ENCODE peak calls at places on chromosome 7, in ten cellular contexts. O, S, M, L, W, A, V, X, J and Y are unnamed samples.

GRCh38 chr7:119720541-119720940 is 552.4 kb upstream of the KCND2 start:
- DNase-seq in M (no peak), J (no peak), O (no peak), A (peak), L (no peak), X (no peak), S (peak), W (peak), V (no peak), Y (no peak)

GRCh38 chr7:7817748-7818147 is 99.3 kb upstream of the RPA3 start:
- DNase-seq in V (no peak), J (no peak), S (no peak), M (no peak), O (no peak), A (no peak), X (no peak), W (no peak), L (no peak), Y (no peak)

GRCh38 chr7:123787227-123788007 is 38.6 kb upstream of the WASL start:
- DNase-seq in V (no peak), A (peak), L (no peak), J (no peak), M (no peak), O (no peak), X (no peak), S (no peak), W (no peak), Y (no peak)

GRCh38 chr7:94297397-94297838 is 97.3 kb upstream of the COL1A2 start:
- DNase-seq in O (peak), V (peak), L (no peak), S (peak), M (no peak), W (no peak), X (no peak), J (peak), A (peak), Y (no peak)

GRCh38 chr7:29627631-29628030 is 64.0 kb downstream of the PRR15 start:
- DNase-seq in O (no peak), L (no peak), W (no peak), J (no peak), V (no peak), A (peak), X (no peak), M (no peak), S (no peak), Y (no peak)

GRCh38 chr7:3943779-3944520 is 642.9 kb downstream of the SDK1 start:
- DNase-seq in S (no peak), A (no peak), V (no peak), L (no peak), W (no peak), O (no peak), J (no peak), M (no peak), X (no peak), Y (no peak)

GRCh38 chr7:66276363-66276762 is 71.2 kb downstream of the TPST1 start:
- DNase-seq in W (no peak), L (no peak), O (no peak), X (no peak), A (no peak), M (no peak), S (no peak), J (no peak), V (no peak), Y (no peak)

GRCh38 chr7:155882596-155882995 is 70.3 kb upstream of the SHH start:
- DNase-seq in S (no peak), M (no peak), J (no peak), W (no peak), A (peak), X (no peak), O (no peak), V (no peak), L (no peak), Y (no peak)

GRCh38 chr7:149599636-149600206 is 102.1 kb upstream of the ZNF746 start:
- DNase-seq in W (no peak), V (no peak), L (no peak), J (no peak), O (no peak), A (no peak), X (no peak), M (no peak), S (no peak), Y (no peak)

GRCh38 chr7:140542226-140542625 is 62.9 kb upstream of the MKRN1 start:
- DNase-seq in X (no peak), L (no peak), V (no peak), J (no peak), S (peak), W (no peak), O (no peak), A (peak), M (no peak), Y (no peak)

GRCh38 chr7:19705663-19706062 is 3.2 kb downstream of the POLR1F start:
- DNase-seq in X (no peak), J (no peak), V (no peak), S (no peak), O (no peak), A (no peak), L (no peak), M (no peak), W (no peak), Y (no peak)

GRCh38 chr7:13770305-13770704 is 219.2 kb downstream of the ETV1 start:
- DNase-seq in S (no peak), O (no peak), L (no peak), V (no peak), W (no peak), M (no peak), J (no peak), A (peak), X (no peak), Y (no peak)

GRCh38 chr7:46432666-46433065 is 511.6 kb upstream of the IGFBP3 start:
- DNase-seq in W (no peak), M (no peak), V (no peak), X (no peak), S (peak), A (peak), J (no peak), O (no peak), L (no peak), Y (no peak)

GRCh38 chr7:108012499-108013430 is 9.8 kb upstream of the LAMB1 start:
- DNase-seq in X (peak), A (peak), S (no peak), M (no peak), V (no peak), O (no peak), W (no peak), L (no peak), J (no peak), Y (no peak)

GRCh38 chr7:18144171-18144570 is 116.5 kb upstream of the PRPS1L1 start:
- DNase-seq in W (no peak), M (no peak), V (no peak), A (no peak), S (no peak), O (no peak), X (no peak), J (no peak), L (no peak), Y (no peak)

GRCh38 chr7:35723011-35723410 is 28.1 kb upstream of the HERPUD2 start:
- DNase-seq in V (no peak), M (no peak), O (no peak), A (peak), W (no peak), S (peak), X (no peak), L (no peak), J (no peak), Y (no peak)

GRCh38 chr7:17123020-17123419 is 175.4 kb upstream of the AHR start:
- DNase-seq in L (no peak), M (no peak), O (no peak), W (no peak), X (no peak), V (no peak), S (peak), J (no peak), A (no peak), Y (no peak)

GRCh38 chr7:158581440-158582088 is 6.1 kb downstream of the PTPRN2 start:
- DNase-seq in L (no peak), X (no peak), A (peak), V (peak), O (no peak), M (no peak), S (no peak), W (no peak), J (peak), Y (no peak)

GRCh38 chr7:149860821-149861727 is 12.7 kb upstream of the ATP6V0E2 start:
- DNase-seq in O (peak), X (peak), W (no peak), V (no peak), M (no peak), A (no peak), J (no peak), L (no peak), S (no peak), Y (no peak)

GRCh38 chr7:69781412-69781846 is 183.2 kb downstream of the AUTS2 start:
- DNase-seq in W (no peak), M (no peak), L (no peak), V (no peak), A (no peak), O (no peak), S (no peak), X (no peak), J (no peak), Y (no peak)

GRCh38 chr7:79453558-79454324 is at the start of gene MAGI2:
- DNase-seq in X (no peak), L (no peak), A (no peak), J (peak), M (no peak), O (peak), W (no peak), S (peak), V (peak), Y (peak)

GRCh38 chr7:81244213-81244612 is 325.4 kb upstream of the SEMA3C start:
- DNase-seq in L (no peak), X (no peak), J (no peak), A (peak), V (no peak), O (no peak), S (no peak), M (no peak), W (peak), Y (no peak)

GRCh38 chr7:50331564-50332208 is 27.2 kb downstream of the IKZF1 start:
- DNase-seq in W (no peak), L (no peak), J (no peak), X (no peak), S (no peak), M (no peak), O (no peak), V (no peak), A (no peak), Y (no peak)

GRCh38 chr7:107628461-107629064 is 32.1 kb upstream of the SLC26A4 start:
- DNase-seq in L (no peak), S (no peak), V (no peak), W (no peak), O (no peak), M (no peak), J (no peak), X (no peak), A (no peak), Y (no peak)

GRCh38 chr7:24701232-24701898 is 55.9 kb downstream of the GSDME start:
- DNase-seq in W (no peak), A (peak), S (peak), M (no peak), L (no peak), J (no peak), O (no peak), V (no peak), X (no peak), Y (no peak)

GRCh38 chr7:910441-910861 is 34.1 kb downstream of the GET4 start:
- DNase-seq in J (no peak), S (no peak), M (no peak), O (no peak), X (no peak), V (no peak), L (no peak), A (no peak), W (no peak), Y (no peak)

GRCh38 chr7:66748791-66749190 is 8.3 kb downstream of the RABGEF1 start:
- DNase-seq in L (no peak), X (no peak), O (no peak), W (no peak), V (no peak), M (no peak), A (no peak), J (peak), S (no peak), Y (no peak)

GRCh38 chr7:43648725-43649406 is 66.0 kb downstream of the STK17A start:
- DNase-seq in L (peak), O (no peak), M (peak), S (peak), X (no peak), A (peak), W (no peak), J (no peak), V (peak), Y (no peak)

GRCh38 chr7:137953692-137954470 is 48.0 kb downstream of the CREB3L2 start:
- DNase-seq in V (peak), S (peak), J (no peak), A (peak), W (peak), L (no peak), X (peak), O (no peak), M (no peak), Y (no peak)

GRCh38 chr7:14870394-14870793 is 32.2 kb downstream of the DGKB start:
- DNase-seq in M (no peak), L (no peak), W (no peak), O (no peak), A (no peak), X (no peak), V (no peak), S (no peak), J (no peak), Y (no peak)

GRCh38 chr7:99028261-99028971 is 115.5 kb downstream of the SMURF1 start:
- DNase-seq in L (no peak), X (no peak), V (no peak), A (no peak), W (no peak), S (no peak), J (peak), M (no peak), O (no peak), Y (no peak)

GRCh38 chr7:75646551-75647102 is 92.1 kb downstream of the HIP1 start:
- DNase-seq in V (no peak), S (no peak), O (no peak), J (no peak), L (no peak), X (no peak), M (no peak), A (no peak), W (no peak), Y (no peak)

GRCh38 chr7:17681965-17682364 is 258.3 kb downstream of the SNX13 start:
- DNase-seq in J (no peak), W (no peak), V (no peak), A (peak), M (no peak), O (no peak), X (no peak), S (peak), L (no peak), Y (no peak)

GRCh38 chr7:23474829-23475578 is 4.7 kb upstream of the IGF2BP3 start:
- DNase-seq in J (no peak), L (no peak), M (no peak), A (peak), S (no peak), O (no peak), X (no peak), W (no peak), V (no peak), Y (no peak)

GRCh38 chr7:128938524-128939074 is 872 bp downstream of the IRF5 start:
- DNase-seq in J (no peak), W (no peak), O (no peak), X (peak), A (no peak), M (no peak), S (no peak), V (peak), L (no peak), Y (no peak)

GRCh38 chr7:8982338-8982994 is 549.1 kb downstream of the NXPH1 start:
- DNase-seq in L (no peak), X (no peak), A (no peak), S (no peak), M (no peak), V (no peak), O (no peak), W (no peak), J (no peak), Y (no peak)

GRCh38 chr7:33157311-33157710 is 27.9 kb downstream of the BBS9 start:
- DNase-seq in L (no peak), M (no peak), X (no peak), W (no peak), A (no peak), S (no peak), V (no peak), O (no peak), J (no peak), Y (no peak)

GRCh38 chr7:44964384-44964830 is 14.4 kb downstream of the MYO1G start:
- DNase-seq in X (peak), J (no peak), O (peak), M (no peak), A (no peak), W (no peak), L (no peak), S (no peak), V (no peak), Y (no peak)
- TF ChIP-seq CTCF in X (peak), J (no peak), O (no peak), M (no peak), A (peak), W (peak), L (no peak), S (peak), V (no peak), Y (peak)

GRCh38 chr7:91055219-91055618 is 209.0 kb upstream of the FZD1 start:
- DNase-seq in S (no peak), L (no peak), J (no peak), A (no peak), M (no peak), X (no peak), V (no peak), W (no peak), O (no peak), Y (no peak)
- TF ChIP-seq CTCF in S (peak), L (no peak), J (no peak), A (peak), M (no peak), X (no peak), V (no peak), W (no peak), O (no peak), Y (peak)

DNA sequence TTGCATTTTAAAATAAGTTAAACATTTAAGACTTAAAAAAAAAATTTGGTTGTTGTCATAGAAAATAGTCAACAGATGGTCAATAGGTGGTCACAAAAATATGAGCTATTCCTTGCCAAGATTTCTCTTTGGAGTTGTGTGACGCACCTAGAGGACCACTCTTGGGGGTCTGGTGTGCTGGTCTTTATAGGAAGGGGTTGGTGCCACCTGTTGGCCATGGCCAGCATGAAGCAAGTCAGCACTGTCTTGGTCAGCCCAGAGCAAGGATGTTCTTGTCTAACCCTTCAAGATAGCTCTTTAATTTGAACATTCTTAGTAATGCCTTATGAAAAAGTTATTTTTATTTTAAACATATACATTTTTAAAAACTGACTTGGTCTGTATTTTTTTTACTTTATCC is 267.9 kb upstream of the CNTNAP2 start:
- DNase-seq in M (no peak), J (no peak), X (peak), S (no peak), O (no peak), W (no peak), L (no peak), A (peak), V (no peak), Y (peak)
- TF ChIP-seq CTCF in M (no peak), J (no peak), X (peak), S (no peak), O (no peak), W (no peak), L (no peak), A (peak), V (no peak), Y (peak)

GRCh38 chr7:48154792-48155413 is 16.4 kb upstream of the ABCA13 start:
- DNase-seq in O (no peak), J (no peak), X (no peak), M (no peak), W (peak), L (peak), V (peak), A (peak), S (peak), Y (peak)
- TF ChIP-seq CTCF in O (peak), J (no peak), X (peak), M (no peak), W (peak), L (peak), V (peak), A (peak), S (peak), Y (peak)

GRCh38 chr7:92528958-92529264 is 316 bp downstream of the RBM48 start:
- DNase-seq in V (no peak), O (no peak), J (no peak), A (no peak), W (no peak), M (no peak), S (no peak), X (no peak), L (no peak), Y (no peak)

GRCh38 chr7:92523110-92523509 is 5.2 kb downstream of the PEX1 start:
- DNase-seq in V (no peak), W (no peak), X (no peak), M (no peak), L (no peak), S (no peak), O (no peak), J (no peak), A (no peak), Y (no peak)

GRCh38 chr7:92528188-92528957 is at the start of the genes PEX1 and RBM48:
- DNase-seq in X (peak), S (peak), M (peak), V (peak), A (peak), J (peak), W (peak), L (peak), O (peak), Y (peak)

DNA sequence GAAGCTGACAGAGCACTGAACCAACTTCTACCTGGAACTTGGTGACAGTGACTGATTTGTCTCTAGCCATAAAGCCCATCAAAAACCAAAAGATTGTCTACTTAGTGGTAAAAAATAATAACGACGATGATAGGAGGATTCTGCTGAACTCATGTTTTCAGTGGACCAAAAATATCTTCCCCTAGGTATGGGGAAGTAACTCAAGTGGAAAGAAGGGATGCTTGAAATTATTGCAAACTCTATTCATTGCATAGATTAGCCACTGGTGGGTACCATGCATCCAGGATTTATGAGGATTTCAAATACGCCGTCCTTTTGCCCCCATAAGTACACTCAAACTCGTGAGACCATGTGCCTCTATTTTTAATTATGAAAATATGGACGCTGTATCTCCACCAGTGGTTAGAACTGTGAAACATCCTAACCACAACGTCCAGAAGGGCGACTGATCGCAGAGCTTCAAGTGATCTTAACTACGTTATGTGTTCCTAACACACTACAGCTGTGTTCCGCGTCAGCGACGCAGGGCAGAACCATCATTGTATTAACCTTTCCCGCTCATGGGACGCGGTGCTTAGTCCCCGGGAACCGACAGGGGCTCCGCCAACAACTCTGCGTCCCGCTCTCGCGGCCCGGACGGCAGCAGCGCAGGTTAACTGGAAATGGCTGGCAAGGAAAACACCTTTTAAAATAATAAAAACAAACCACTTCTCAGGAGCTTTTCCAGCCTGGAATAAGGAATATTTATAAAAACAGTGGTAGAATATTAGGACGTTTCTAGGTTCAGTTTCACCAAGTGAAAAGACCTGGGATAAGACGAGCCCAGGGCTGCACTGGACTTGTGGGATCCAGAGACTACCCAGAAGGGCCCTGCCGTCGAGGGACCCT is 776 bp downstream of the PEX1 start:
- DNase-seq in A (peak), W (peak), L (peak), X (peak), S (peak), J (peak), V (peak), M (peak), O (peak), Y (peak)
- TF ChIP-seq CTCF in A (no peak), W (no peak), L (no peak), X (no peak), S (peak), J (no peak), V (peak), M (no peak), O (no peak), Y (peak)

DNA sequence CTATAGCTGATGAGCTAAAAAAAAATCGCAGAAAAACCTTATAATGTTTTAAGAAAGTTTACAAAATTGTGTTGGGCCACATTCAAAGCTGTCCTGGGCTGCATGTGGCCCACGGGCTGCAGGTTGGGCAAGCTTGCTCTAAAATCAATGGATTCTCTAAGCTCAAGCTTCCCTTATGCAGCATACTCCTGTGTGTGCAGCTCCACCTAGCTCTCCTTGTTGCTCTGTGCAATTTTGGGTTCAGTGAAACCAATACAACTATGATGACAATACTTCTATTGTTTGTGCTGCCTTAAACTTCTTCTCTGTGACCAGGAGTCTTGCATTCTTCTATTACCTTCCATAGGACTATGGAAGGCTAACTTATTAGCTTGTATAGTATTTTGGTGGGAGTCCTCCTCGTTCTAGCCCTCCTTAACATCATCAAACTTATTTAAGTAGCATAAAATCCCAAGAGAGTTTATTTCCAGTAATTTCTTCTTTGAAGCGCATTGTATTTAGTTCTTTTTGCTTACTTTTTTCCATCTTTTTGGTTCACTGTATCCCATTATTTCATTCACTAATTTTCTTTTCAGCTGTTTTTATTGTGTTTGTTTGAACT is 170.9 kb upstream of the SMIM30 start:
- DNase-seq in L (no peak), S (peak), A (peak), X (no peak), J (no peak), W (peak), O (no peak), M (no peak), V (no peak), Y (no peak)
- TF ChIP-seq CTCF in L (no peak), S (peak), A (peak), X (peak), J (no peak), W (peak), O (no peak), M (no peak), V (peak), Y (peak)